ENCODE peak calls at places on chromosomes 11 and 22, in eight cellular contexts. A is cardiac muscle cell, R is uterus, M is heart left ventricle, S is foreskin fibroblast, C is cardiac fibroblast, N is Panc1, K is mesothelial cell of epicardium. U is an unnamed sample.

GRCh38 chr11:127493330-127493729 is 492.8 kb upstream of the KIRREL3 start:
- DNase-seq in N (no peak), A (peak; percentile 29), S (no peak), R (no peak), M (no peak), C (no peak), K (no peak), U (no peak)

GRCh38 chr11:134576286-134576685 is 164.2 kb upstream of the B3GAT1 start:
- DNase-seq in K (no peak), A (no peak), R (no peak), S (no peak), C (no peak), M (no peak), N (no peak), U (no peak)

GRCh38 chr11:5550440-5551095 is 2.2 kb upstream of the OR52H1 start:
- DNase-seq in R (no peak), A (no peak), K (no peak), C (peak; percentile 9), N (peak; percentile 54), M (no peak), S (peak; percentile 46), U (no peak)

GRCh38 chr11:66844496-66845142 is 1.4 kb downstream of the RCE1 start:
- DNase-seq in M (no peak), R (no peak), S (no peak), C (no peak), K (no peak), A (no peak), N (no peak), U (no peak)

GRCh38 chr11:76408171-76408965 is 27.2 kb downstream of the GVQW3 start:
- DNase-seq in K (no peak), R (no peak), A (no peak), N (no peak), S (no peak), C (no peak), M (no peak), U (no peak)

GRCh38 chr11:34655335-34656008 is 34.6 kb downstream of the EHF start:
- DNase-seq in R (no peak), N (no peak), A (no peak), S (peak; percentile 92), M (no peak), C (peak; percentile 70), K (no peak), U (no peak)

GRCh38 chr11:60280412-60280811 is at the start of gene MS4A4A:
- DNase-seq in N (no peak), C (no peak), M (peak; percentile 22), A (no peak), S (no peak), K (no peak), R (no peak), U (no peak)

GRCh38 chr11:95337175-95337957 is 106.4 kb upstream of the SESN3 start:
- DNase-seq in C (peak; percentile 81), M (peak; percentile 72), R (peak; percentile 53), S (peak; percentile 41), A (peak; percentile 35), N (no peak), K (no peak), U (peak; percentile 57)

GRCh38 chr11:48111941-48112340 is 104.7 kb upstream of the OR4B1 start:
- DNase-seq in K (no peak), A (peak; percentile 14), R (no peak), M (no peak), C (no peak), N (no peak), S (no peak), U (no peak)

GRCh38 chr11:72228229-72228843 is 3.8 kb downstream of the INPPL1 start:
- DNase-seq in K (no peak), N (no peak), S (no peak), R (no peak), C (no peak), M (no peak), A (no peak), U (no peak)

GRCh38 chr11:89405629-89406028 is 85.5 kb downstream of the NOX4 start:
- DNase-seq in A (peak; percentile 30), R (no peak), K (no peak), C (peak; percentile 26), N (no peak), M (no peak), S (no peak), U (no peak)

GRCh38 chr11:127182586-127183203 is 182.1 kb upstream of the KIRREL3 start:
- DNase-seq in R (no peak), S (no peak), M (no peak), A (peak; percentile 6), K (no peak), C (no peak), N (no peak), U (no peak)

GRCh38 chr11:78886616-78887015 is 312.0 kb upstream of the NARS2 start:
- DNase-seq in M (no peak), A (peak; percentile 3), R (no peak), K (no peak), C (peak; percentile 63), S (peak; percentile 39), N (no peak), U (no peak)

GRCh38 chr11:15981292-15981691 is 375.1 kb downstream of the SOX6 start:
- DNase-seq in C (no peak), K (no peak), A (no peak), S (no peak), M (no peak), R (no peak), N (no peak), U (no peak)

GRCh38 chr11:44848203-44848962 is 102.3 kb downstream of the TP53I11 start:
- DNase-seq in S (no peak), A (no peak), N (no peak), C (no peak), M (no peak), K (no peak), R (no peak), U (no peak)

GRCh38 chr11:100706179-100706578 is 19.1 kb downstream of the ARHGAP42 start:
- DNase-seq in A (no peak), M (no peak), R (no peak), S (no peak), K (no peak), N (no peak), C (no peak), U (no peak)

GRCh38 chr11:93236741-93237675 is 39.2 kb upstream of the SLC36A4 start:
- DNase-seq in S (peak; percentile 21), K (no peak), R (no peak), N (no peak), A (peak; percentile 65), M (no peak), C (peak; percentile 56), U (no peak)

GRCh38 chr11:30414283-30414682 is 91.4 kb downstream of the ARL14EP start:
- DNase-seq in N (no peak), K (no peak), R (no peak), M (no peak), A (no peak), S (no peak), C (no peak), U (no peak)

GRCh38 chr11:12973529-12974181 is 35.5 kb upstream of the RASSF10 start:
- DNase-seq in R (no peak), N (no peak), K (no peak), M (no peak), S (no peak), A (no peak), C (peak; percentile 28), U (no peak)

GRCh38 chr22:45170001-45170466 is 6.3 kb downstream of the NUP50 start:
- DNase-seq in K (no peak), M (no peak), R (no peak), N (no peak), C (no peak), A (no peak), S (no peak), U (no peak)

GRCh38 chr22:17724241-17724640 is 50.0 kb downstream of the BID start:
- DNase-seq in M (no peak), N (no peak), C (no peak), A (no peak), K (no peak), S (no peak), R (no peak), U (no peak)

GRCh38 chr22:50613291-50613981 is 12.8 kb downstream of the MAPK8IP2 start:
- DNase-seq in C (peak; percentile 33), A (peak; percentile 13), S (no peak), R (no peak), M (no peak), K (no peak), N (no peak), U (no peak)

GRCh38 chr11:15972838-15973237 is 383.5 kb downstream of the SOX6 start:
- DNase-seq in R (no peak), M (no peak), A (no peak), N (no peak), S (no peak), K (no peak), C (no peak), U (no peak)

GRCh38 chr22:44132724-44133123 is 48.0 kb upstream of the PARVG start:
- DNase-seq in R (no peak), M (no peak), K (no peak), S (no peak), A (no peak), N (no peak), C (no peak), U (no peak)
- TF ChIP-seq CTCF in R (no peak), M (no peak), K (no peak), S (no peak), A (no peak), N (no peak), C (no peak), U (no peak)

DNA sequence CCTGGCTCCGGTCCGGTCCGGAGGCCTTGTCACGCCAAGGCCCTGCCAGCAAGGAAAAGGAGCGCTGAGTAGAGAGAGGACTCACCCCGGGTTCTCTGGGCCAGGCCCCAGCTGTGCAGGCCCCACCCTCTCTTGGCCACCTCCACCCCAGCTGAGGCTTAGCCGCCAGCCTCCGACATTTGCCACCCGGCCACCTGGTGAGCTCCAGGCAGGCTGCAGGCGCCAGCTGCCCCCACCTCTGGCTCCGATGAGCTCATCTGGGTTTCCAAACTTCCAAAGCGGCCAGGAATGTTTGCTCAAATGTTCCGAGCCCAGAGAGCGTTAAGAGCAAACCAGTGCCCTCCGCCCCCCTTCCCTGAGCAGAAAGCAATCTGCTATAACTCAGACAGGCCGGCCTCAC is 9.0 kb upstream of the MN1 start:
- DNase-seq in M (peak; percentile 62), C (peak; percentile 68), A (no peak), N (no peak), R (peak; percentile 81), K (no peak), S (peak; percentile 61), U (no peak)
- TF ChIP-seq CTCF in M (no peak), C (no peak), A (no peak), N (no peak), R (peak; percentile 17), K (no peak), S (no peak), U (no peak)

GRCh38 chr11:77590194-77590591 is 440 bp downstream of the AQP11 start:
- DNase-seq in N (peak; percentile 25), K (no peak), A (peak; percentile 37), C (peak; percentile 40), R (peak; percentile 50), M (no peak), S (peak; percentile 34), U (peak; percentile 24)
- TF ChIP-seq CTCF in N (no peak), K (no peak), A (no peak), C (no peak), R (no peak), M (no peak), S (no peak), U (no peak)

DNA sequence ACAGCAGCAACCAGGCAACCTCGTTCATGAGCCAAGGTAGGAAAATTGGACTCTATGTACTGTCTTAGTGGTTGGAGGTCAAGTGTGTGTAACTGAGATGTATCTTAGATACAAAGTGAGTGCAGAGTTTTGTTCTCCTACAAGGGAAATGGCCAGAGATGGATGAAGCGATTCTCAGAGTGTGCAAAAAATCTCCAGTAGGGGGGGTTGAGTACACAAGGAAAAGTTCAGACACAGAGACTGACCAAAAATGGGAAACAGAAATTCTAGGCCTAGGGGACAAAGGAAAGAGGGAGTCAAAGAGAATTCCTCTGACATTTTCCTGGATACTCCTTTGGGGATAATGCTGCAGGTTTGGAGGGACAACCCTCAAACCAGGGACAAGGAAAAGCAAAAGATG is 38.2 kb upstream of the OR5AK2 start:
- DNase-seq in C (peak; percentile 6), N (no peak), R (no peak), S (no peak), K (no peak), A (no peak), M (no peak), U (no peak)
- TF ChIP-seq CTCF in C (no peak), N (no peak), R (no peak), S (no peak), K (no peak), A (no peak), M (no peak), U (no peak)